ENCODE peak calls at places on chromosomes 1 and 21, in five cellular contexts. N, J, S, X and T are unnamed samples.

GRCh38 chr1:149884433-149885363 is 14.7 kb upstream of the BOLA1 start:
- DNase-seq in N (no peak), J (no peak), S (no peak), X (no peak), T (peak)

GRCh38 chr1:99533909-99534907 is 111.7 kb upstream of the PALMD start:
- DNase-seq in N (no peak), J (no peak), S (no peak), X (no peak), T (no peak)

GRCh38 chr1:57088689-57089088 is 122.9 kb upstream of the C8B start:
- DNase-seq in N (no peak), J (no peak), S (no peak), X (no peak), T (no peak)

GRCh38 chr1:85581138-85581801 is 709 bp downstream of the CCN1 start:
- DNase-seq in N (peak), J (no peak), S (no peak), X (peak), T (no peak)

GRCh38 chr21:44317241-44317782 is 17.5 kb downstream of the PFKL start:
- DNase-seq in N (no peak), J (no peak), S (no peak), X (no peak), T (no peak)

GRCh38 chr21:17828223-17828622 is 9.1 kb upstream of the C21orf91 start:
- DNase-seq in N (no peak), J (no peak), S (no peak), X (no peak), T (no peak)

GRCh38 chr21:36135391-36136094 is 664 bp downstream of the CBR3 start:
- DNase-seq in N (peak), J (no peak), S (no peak), X (no peak), T (no peak)

GRCh38 chr21:44904141-44904923 is 16.4 kb downstream of the ITGB2 start:
- DNase-seq in N (no peak), J (no peak), S (no peak), X (no peak), T (no peak)

GRCh38 chr1:174322202-174322862 is 125.4 kb upstream of the GPR52 start:
- DNase-seq in N (no peak), J (no peak), S (no peak), X (no peak), T (no peak)

GRCh38 chr1:32246888-32247273 is at the start of gene FAM167B:
- DNase-seq in N (no peak), J (no peak), S (no peak), X (no peak), T (no peak)

GRCh38 chr1:244087021-244087560 is 36.0 kb downstream of the ZBTB18 start:
- DNase-seq in N (no peak), J (no peak), S (no peak), X (no peak), T (no peak)

GRCh38 chr1:50418600-50419109 is 4.6 kb downstream of the DMRTA2 start:
- DNase-seq in N (peak), J (no peak), S (no peak), X (no peak), T (no peak)

GRCh38 chr1:93448983-93449805 is 1.3 kb downstream of the FNBP1L start:
- DNase-seq in N (peak), J (no peak), S (no peak), X (peak), T (no peak)

GRCh38 chr1:93668121-93668520 is 13.5 kb downstream of the BCAR3 start:
- DNase-seq in N (no peak), J (no peak), S (no peak), X (no peak), T (no peak)

GRCh38 chr1:62070384-62071011 is 124.2 kb upstream of the L1TD1 start:
- DNase-seq in N (peak), J (no peak), S (no peak), X (no peak), T (no peak)

GRCh38 chr1:21909286-21909759 is 27.8 kb downstream of the HSPG2 start:
- DNase-seq in N (no peak), J (no peak), S (no peak), X (no peak), T (no peak)

GRCh38 chr1:7679873-7680790 is 91.0 kb upstream of the VAMP3 start:
- DNase-seq in N (peak), J (no peak), S (no peak), X (no peak), T (no peak)

GRCh38 chr1:23634518-23634839 is 57.1 kb upstream of the RPL11 start:
- DNase-seq in N (no peak), J (no peak), S (no peak), X (no peak), T (no peak)

GRCh38 chr1:21324368-21325137 is 34.3 kb upstream of the ECE1 start:
- DNase-seq in N (no peak), J (no peak), S (no peak), X (no peak), T (peak)

GRCh38 chr21:44329086-44329889 is 9.9 kb downstream of the CFAP410 start:
- DNase-seq in N (no peak), J (no peak), S (no peak), X (no peak), T (no peak)

GRCh38 chr1:157272899-157273774 is 134.9 kb upstream of the ETV3 start:
- DNase-seq in N (peak), J (peak), S (peak), X (no peak), T (no peak)

GRCh38 chr21:28154121-28154520 is 838.6 kb downstream of the LTN1 start:
- DNase-seq in N (no peak), J (no peak), S (no peak), X (no peak), T (no peak)

GRCh38 chr1:19476440-19477190 is 8.7 kb downstream of the CAPZB start:
- DNase-seq in N (no peak), J (no peak), S (no peak), X (no peak), T (peak)

GRCh38 chr1:109636201-109636952 is 16.7 kb downstream of the AMPD2 start:
- DNase-seq in N (no peak), J (no peak), S (no peak), X (peak), T (no peak)
- TF ChIP-seq SUZ12 in N (no peak), J (no peak), S (no peak), X (no peak), T (no peak)

GRCh38 chr1:58318157-58318665 is 228.3 kb downstream of the OMA1 start:
- DNase-seq in N (no peak), J (no peak), S (no peak), X (no peak), T (no peak)
- TF ChIP-seq SUZ12 in N (no peak), J (no peak), S (no peak), X (no peak), T (no peak)

DNA sequence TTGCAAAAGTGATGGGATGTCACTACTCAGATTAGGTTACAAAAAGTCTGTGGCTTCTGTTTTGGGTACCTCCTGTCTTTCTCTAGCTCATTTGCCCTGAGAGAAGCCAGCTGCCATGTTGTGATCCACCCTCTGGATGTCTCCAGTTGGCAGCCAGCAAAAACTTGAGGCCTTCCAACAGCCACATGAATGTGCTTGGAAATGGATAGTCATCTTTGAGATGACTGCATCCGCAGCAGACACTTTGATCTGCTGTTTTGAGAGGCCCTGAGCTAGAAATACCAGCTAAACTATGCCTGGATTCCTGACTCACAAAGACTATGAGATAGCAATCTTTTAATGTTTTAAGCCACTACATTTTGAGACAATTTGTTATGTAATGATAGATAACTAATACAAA is 195.9 kb upstream of the FGGY start:
- DNase-seq in N (no peak), J (no peak), S (no peak), X (peak), T (no peak)
- TF ChIP-seq SUZ12 in N (no peak), J (no peak), S (no peak), X (no peak), T (no peak)

DNA sequence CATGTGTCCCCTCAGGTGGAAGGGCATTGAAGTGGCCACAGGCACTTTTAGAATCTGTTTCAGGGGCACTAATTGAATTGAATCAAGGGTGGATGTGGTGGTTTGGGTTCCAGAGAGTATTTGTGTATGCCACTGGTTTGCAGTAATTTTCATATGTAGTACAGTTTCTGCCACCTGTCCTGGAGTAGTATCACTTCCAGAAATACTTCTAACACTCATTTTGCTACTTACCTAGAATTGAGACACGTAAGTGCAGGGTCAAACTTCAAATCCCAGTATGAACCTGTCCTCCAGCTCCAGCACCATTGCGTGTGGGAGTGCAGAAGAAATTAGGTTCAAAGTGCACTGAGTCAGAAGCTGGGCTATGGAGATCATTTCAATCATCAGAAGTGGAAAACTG is 26.8 kb downstream of the RSPH1 start:
- DNase-seq in N (no peak), J (no peak), S (no peak), X (peak), T (peak)
- TF ChIP-seq SUZ12 in N (no peak), J (no peak), S (no peak), X (no peak), T (no peak)